ENCODE peak calls at places on chromosome 20, in ten cellular contexts. X, R, Y, F, E, C, T, M, G and H are unnamed samples.
A peak's percentile ranks its signal among the peaks of the same experiment; 100 is the strongest.

GRCh38 chr20:64113796-64114355 is 6.5 kb upstream of the NPBWR2 start:
- DNase-seq in X (no peak), R (no peak), Y (peak; percentile 48), F (peak; percentile 10), E (no peak), C (no peak), T (no peak), M (no peak), G (no peak), H (no peak)

GRCh38 chr20:5190444-5190843 is 63.6 kb downstream of the CDS2 start:
- DNase-seq in X (no peak), R (no peak), Y (no peak), F (no peak), E (no peak), C (no peak), T (no peak), M (no peak), G (no peak), H (no peak)

GRCh38 chr20:21323640-21324039 is 20.5 kb downstream of the XRN2 start:
- DNase-seq in X (peak; percentile 81), R (no peak), Y (no peak), F (no peak), E (no peak), C (peak; percentile 95), T (no peak), M (no peak), G (no peak), H (no peak)

GRCh38 chr20:33291830-33292355 is 8.9 kb downstream of the BPIFB1 start:
- DNase-seq in X (no peak), R (peak; percentile 46), Y (peak; percentile 84), F (peak; percentile 79), E (peak; percentile 76), C (peak; percentile 20), T (peak; percentile 61), M (peak; percentile 57), G (no peak), H (peak; percentile 76)

GRCh38 chr20:49323622-49324238 is 45.9 kb upstream of the ZNFX1 start:
- DNase-seq in X (peak; percentile 63), R (no peak), Y (no peak), F (no peak), E (no peak), C (peak; percentile 72), T (peak; percentile 52), M (peak; percentile 19), G (no peak), H (no peak)

GRCh38 chr20:58008866-58009265 is 219.6 kb downstream of the ANKRD60 start:
- DNase-seq in X (no peak), R (no peak), Y (no peak), F (no peak), E (no peak), C (no peak), T (no peak), M (no peak), G (no peak), H (no peak)

GRCh38 chr20:59933296-59933848 is at the start of gene SYCP2:
- DNase-seq in X (no peak), R (peak; percentile 39), Y (no peak), F (no peak), E (peak; percentile 9), C (peak; percentile 35), T (no peak), M (peak; percentile 35), G (peak; percentile 47), H (no peak)

GRCh38 chr20:9930142-9930541 is 91.3 kb upstream of the PAK5 start:
- DNase-seq in X (no peak), R (no peak), Y (no peak), F (no peak), E (no peak), C (no peak), T (no peak), M (no peak), G (no peak), H (no peak)

GRCh38 chr20:43744121-43744520 is 17.3 kb upstream of the GTSF1L start:
- DNase-seq in X (peak; percentile 35), R (no peak), Y (no peak), F (no peak), E (no peak), C (peak; percentile 46), T (no peak), M (no peak), G (no peak), H (no peak)

GRCh38 chr20:3330046-3330741 is 77.3 kb downstream of the DNAAF9 start:
- DNase-seq in X (peak; percentile 12), R (no peak), Y (no peak), F (no peak), E (no peak), C (peak; percentile 73), T (no peak), M (no peak), G (no peak), H (no peak)

GRCh38 chr20:32709528-32710121 is 33.6 kb downstream of the COMMD7 start:
- DNase-seq in X (peak; percentile 22), R (no peak), Y (no peak), F (no peak), E (peak; percentile 3), C (no peak), T (no peak), M (no peak), G (no peak), H (no peak)

GRCh38 chr20:10828221-10828620 is 154.4 kb upstream of the JAG1 start:
- DNase-seq in X (no peak), R (no peak), Y (no peak), F (no peak), E (no peak), C (no peak), T (no peak), M (no peak), G (no peak), H (no peak)

GRCh38 chr20:50193851-50194830 is 3.5 kb downstream of the CEBPB start:
- DNase-seq in X (peak; percentile 12), R (no peak), Y (no peak), F (no peak), E (no peak), C (peak; percentile 69), T (no peak), M (no peak), G (no peak), H (no peak)

GRCh38 chr20:37316116-37316774 is 26.8 kb downstream of the MANBAL start:
- DNase-seq in X (no peak), R (no peak), Y (no peak), F (no peak), E (peak; percentile 15), C (no peak), T (peak; percentile 76), M (no peak), G (peak; percentile 70), H (no peak)

GRCh38 chr20:48750941-48751620 is 76.7 kb downstream of the PREX1 start:
- DNase-seq in X (no peak), R (peak; percentile 16), Y (peak; percentile 90), F (no peak), E (peak; percentile 29), C (no peak), T (peak; percentile 65), M (peak; percentile 37), G (no peak), H (no peak)

GRCh38 chr20:51505566-51505965 is 37.0 kb downstream of the NFATC2 start:
- DNase-seq in X (no peak), R (no peak), Y (no peak), F (no peak), E (no peak), C (no peak), T (no peak), M (no peak), G (no peak), H (no peak)

GRCh38 chr20:7113577-7114466 is 346.3 kb downstream of the BMP2 start:
- DNase-seq in X (no peak), R (no peak), Y (no peak), F (peak; percentile 70), E (peak; percentile 70), C (peak; percentile 15), T (peak; percentile 37), M (no peak), G (no peak), H (no peak)
- TF ChIP-seq CTCF in X (no peak), R (no peak), Y (peak; percentile 19), F (peak; percentile 28), E (peak; percentile 56), C (peak; percentile 29), T (peak; percentile 71), M (no peak), G (no peak), H (peak; percentile 64)

GRCh38 chr20:25399038-25399430 is 8.4 kb upstream of the ABHD12 start:
- DNase-seq in X (peak; percentile 74), R (no peak), Y (no peak), F (no peak), E (no peak), C (peak; percentile 83), T (peak; percentile 66), M (no peak), G (no peak), H (no peak)
- TF ChIP-seq CTCF in X (peak; percentile 80), R (peak; percentile 47), Y (peak; percentile 51), F (peak; percentile 54), E (peak; percentile 13), C (peak; percentile 72), T (peak; percentile 78), M (peak; percentile 66), G (peak; percentile 56), H (peak; percentile 64)

DNA sequence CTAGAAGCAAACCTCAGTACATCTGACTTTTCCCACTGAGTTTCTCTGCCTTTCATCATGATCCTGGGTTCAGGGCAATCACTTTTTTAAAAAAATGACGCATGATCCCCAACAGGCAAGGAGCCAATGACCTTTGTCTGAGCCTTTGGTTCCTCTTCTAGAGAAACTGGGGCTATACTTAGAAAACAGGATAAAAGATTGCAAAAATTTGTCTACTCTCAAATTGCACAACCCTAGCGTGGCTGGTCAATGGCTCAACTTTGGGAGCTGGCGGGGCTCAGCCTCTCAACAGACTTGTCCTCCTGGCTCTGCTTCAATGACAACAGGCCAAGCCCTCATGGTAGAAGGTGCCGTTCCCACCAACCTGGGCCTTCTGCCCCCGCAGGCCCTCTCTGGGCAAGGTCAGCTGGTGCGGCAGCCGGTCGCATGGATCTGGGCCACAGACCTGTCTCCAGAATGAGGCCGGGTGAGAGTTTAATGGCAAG is 48.7 kb downstream of the PDYN start:
- DNase-seq in X (no peak), R (no peak), Y (peak; percentile 87), F (no peak), E (no peak), C (peak; percentile 84), T (no peak), M (no peak), G (no peak), H (no peak)
- TF ChIP-seq CTCF in X (no peak), R (no peak), Y (no peak), F (no peak), E (no peak), C (no peak), T (no peak), M (no peak), G (no peak), H (no peak)

DNA sequence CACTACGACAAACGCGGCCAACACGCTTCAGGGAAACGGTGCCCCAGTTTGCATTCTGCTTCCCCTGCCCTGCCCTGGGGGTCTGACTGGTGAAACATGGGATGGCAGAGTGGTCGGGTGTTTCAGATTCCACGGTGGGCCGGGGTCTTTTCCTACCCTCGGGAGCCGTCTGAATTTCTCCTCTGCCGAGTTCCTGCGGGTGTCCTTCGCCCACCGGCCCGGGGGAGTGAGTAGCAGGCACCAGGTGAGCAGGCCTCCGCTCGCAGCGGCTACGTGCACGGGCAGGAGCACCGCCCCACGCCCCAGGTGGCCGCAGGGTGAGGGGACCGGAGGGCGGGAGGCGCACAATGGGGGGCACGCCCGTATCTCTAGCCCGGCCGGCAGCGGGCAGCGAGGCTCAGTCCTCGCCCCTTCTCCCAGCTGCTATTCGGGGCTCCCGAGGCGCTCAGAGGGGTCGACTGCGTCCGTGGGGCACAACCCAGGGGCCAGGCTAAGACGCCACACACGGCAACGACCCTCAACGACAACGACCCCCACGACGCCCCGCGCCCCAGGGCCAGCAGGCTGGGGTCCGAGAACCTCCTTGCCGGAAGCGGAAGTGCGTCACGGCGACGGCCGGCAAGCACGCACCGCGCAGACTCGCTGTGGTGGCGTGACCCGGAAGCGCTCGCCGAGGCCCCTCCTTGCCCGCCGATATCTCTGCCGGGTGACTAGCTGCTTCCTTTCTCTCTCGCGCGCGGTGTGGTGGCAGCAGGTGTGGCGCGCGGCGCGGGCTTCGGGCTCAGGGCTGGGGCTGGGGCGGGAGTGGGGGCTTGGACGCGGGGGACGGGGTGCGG is at the start of gene RPS21:
- DNase-seq in X (peak; percentile 81), R (peak; percentile 86), Y (peak; percentile 97), F (peak; percentile 92), E (peak; percentile 93), C (peak; percentile 87), T (peak; percentile 95), M (peak; percentile 89), G (peak; percentile 93), H (peak; percentile 81)
- TF ChIP-seq CTCF in X (no peak), R (no peak), Y (no peak), F (no peak), E (no peak), C (no peak), T (no peak), M (no peak), G (no peak), H (no peak)